ENCODE peak calls at places on chromosomes 2 and 18, in nine cellular contexts. One of them, this sample, is unnamed. For H3K27me3, the result is how much of the 10 kb centered on the place peaks cover.

GRCh38 chr2:15772196-15772595 is 168.2 kb upstream of the MYCN start:
- DNase-seq in heart right ventricle: no peak
- DNase-seq in Peyer's patch: no peak
- DNase-seq in pancreas: no peak
- DNase-seq in gastrocnemius medialis: no peak
- DNase-seq in endothelial cell of umbilical vein: peak
- DNase-seq in upper lobe of right lung: no peak
- DNase-seq in left ventricle myocardium inferior: no peak
- DNase-seq in HepG2: no peak
- DNase-seq in this sample: no peak

GRCh38 chr2:177923323-177923722 is 149.3 kb downstream of the PDE11A start:
- DNase-seq in heart right ventricle: no peak
- DNase-seq in Peyer's patch: no peak
- DNase-seq in pancreas: no peak
- DNase-seq in gastrocnemius medialis: no peak
- DNase-seq in endothelial cell of umbilical vein: no peak
- DNase-seq in upper lobe of right lung: no peak
- DNase-seq in left ventricle myocardium inferior: no peak
- DNase-seq in HepG2: no peak
- DNase-seq in this sample: no peak

GRCh38 chr2:23993736-23994269 is 16.1 kb upstream of the MFSD2B start:
- DNase-seq in heart right ventricle: no peak
- DNase-seq in Peyer's patch: no peak
- DNase-seq in pancreas: no peak
- DNase-seq in gastrocnemius medialis: no peak
- DNase-seq in endothelial cell of umbilical vein: no peak
- DNase-seq in upper lobe of right lung: no peak
- DNase-seq in left ventricle myocardium inferior: no peak
- DNase-seq in HepG2: no peak
- DNase-seq in this sample: no peak

GRCh38 chr18:8982416-8983183 is 119.9 kb upstream of the NDUFV2 start:
- DNase-seq in heart right ventricle: peak
- DNase-seq in Peyer's patch: no peak
- DNase-seq in pancreas: peak
- DNase-seq in gastrocnemius medialis: no peak
- DNase-seq in endothelial cell of umbilical vein: peak
- DNase-seq in upper lobe of right lung: no peak
- DNase-seq in left ventricle myocardium inferior: no peak
- DNase-seq in HepG2: peak
- DNase-seq in this sample: no peak

GRCh38 chr2:64439194-64439593 is 14.8 kb upstream of the LGALSL start:
- DNase-seq in heart right ventricle: no peak
- DNase-seq in Peyer's patch: no peak
- DNase-seq in pancreas: no peak
- DNase-seq in gastrocnemius medialis: no peak
- DNase-seq in endothelial cell of umbilical vein: no peak
- DNase-seq in upper lobe of right lung: no peak
- DNase-seq in left ventricle myocardium inferior: no peak
- DNase-seq in HepG2: no peak
- DNase-seq in this sample: no peak

GRCh38 chr2:109614715-109615636 is 812 bp downstream of the SOWAHC start:
- DNase-seq in heart right ventricle: peak
- DNase-seq in Peyer's patch: peak
- DNase-seq in pancreas: peak
- DNase-seq in gastrocnemius medialis: no peak
- DNase-seq in endothelial cell of umbilical vein: peak
- DNase-seq in upper lobe of right lung: peak
- DNase-seq in left ventricle myocardium inferior: peak
- DNase-seq in HepG2: no peak
- DNase-seq in this sample: no peak

GRCh38 chr18:75003089-75003488 is 205.8 kb downstream of the PTGR3 start:
- DNase-seq in heart right ventricle: no peak
- DNase-seq in Peyer's patch: no peak
- DNase-seq in pancreas: no peak
- DNase-seq in gastrocnemius medialis: no peak
- DNase-seq in endothelial cell of umbilical vein: peak
- DNase-seq in upper lobe of right lung: no peak
- DNase-seq in left ventricle myocardium inferior: no peak
- DNase-seq in HepG2: no peak
- DNase-seq in this sample: no peak

GRCh38 chr2:32838949-32839348 is 107.8 kb upstream of the LTBP1 start:
- DNase-seq in heart right ventricle: no peak
- DNase-seq in Peyer's patch: no peak
- DNase-seq in pancreas: no peak
- DNase-seq in gastrocnemius medialis: no peak
- DNase-seq in endothelial cell of umbilical vein: no peak
- DNase-seq in upper lobe of right lung: no peak
- DNase-seq in left ventricle myocardium inferior: no peak
- DNase-seq in HepG2: no peak
- DNase-seq in this sample: no peak

GRCh38 chr2:99900589-99900988 is 241.8 kb downstream of the AFF3 start:
- DNase-seq in heart right ventricle: peak
- DNase-seq in Peyer's patch: no peak
- DNase-seq in pancreas: no peak
- DNase-seq in gastrocnemius medialis: no peak
- DNase-seq in endothelial cell of umbilical vein: no peak
- DNase-seq in upper lobe of right lung: no peak
- DNase-seq in left ventricle myocardium inferior: no peak
- DNase-seq in HepG2: no peak
- DNase-seq in this sample: no peak

GRCh38 chr18:48800479-48800876 is 150.3 kb downstream of the SMAD7 start:
- DNase-seq in heart right ventricle: no peak
- DNase-seq in Peyer's patch: peak
- DNase-seq in pancreas: peak
- DNase-seq in gastrocnemius medialis: no peak
- DNase-seq in endothelial cell of umbilical vein: no peak
- DNase-seq in upper lobe of right lung: peak
- DNase-seq in left ventricle myocardium inferior: peak
- DNase-seq in HepG2: no peak
- DNase-seq in this sample: no peak
- H3K27ac ChIP-seq in heart right ventricle: no peak
- H3K27ac ChIP-seq in Peyer's patch: no peak
- H3K27ac ChIP-seq in pancreas: no peak
- H3K27ac ChIP-seq in gastrocnemius medialis: no peak
- H3K27ac ChIP-seq in endothelial cell of umbilical vein: no peak
- H3K27ac ChIP-seq in upper lobe of right lung: no peak
- H3K27ac ChIP-seq in left ventricle myocardium inferior: peak
- H3K27ac ChIP-seq in HepG2: no peak
- H3K27ac ChIP-seq in this sample: no peak

DNA sequence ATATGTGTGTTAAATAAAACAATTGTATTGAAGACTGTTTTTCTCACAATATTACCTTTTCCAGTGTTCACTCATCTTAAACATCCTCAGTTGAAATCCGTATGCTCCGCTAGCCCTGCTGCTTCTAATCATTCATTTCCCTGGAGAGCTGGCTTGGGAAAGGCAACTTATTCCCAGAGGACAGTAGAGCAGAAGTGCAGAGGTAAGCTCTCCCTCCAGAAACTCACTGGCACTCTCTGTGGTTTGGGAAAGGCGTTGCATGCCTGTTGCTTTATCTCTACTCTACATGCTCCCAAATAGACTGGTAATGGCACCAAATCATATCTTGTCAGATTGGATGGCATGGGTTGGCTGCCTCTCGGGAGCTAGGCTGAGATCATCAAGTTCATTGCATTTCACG is 117.1 kb upstream of the BOD1L2 start:
- DNase-seq in heart right ventricle: no peak
- DNase-seq in Peyer's patch: no peak
- DNase-seq in pancreas: no peak
- DNase-seq in gastrocnemius medialis: no peak
- DNase-seq in endothelial cell of umbilical vein: no peak
- DNase-seq in upper lobe of right lung: no peak
- DNase-seq in left ventricle myocardium inferior: no peak
- DNase-seq in HepG2: peak
- DNase-seq in this sample: no peak
- TF ChIP-seq CTCF in heart right ventricle: no peak
- TF ChIP-seq CTCF in Peyer's patch: no peak
- TF ChIP-seq CTCF in pancreas: no peak
- TF ChIP-seq CTCF in gastrocnemius medialis: no peak
- TF ChIP-seq CTCF in endothelial cell of umbilical vein: no peak
- TF ChIP-seq CTCF in upper lobe of right lung: no peak
- TF ChIP-seq CTCF in left ventricle myocardium inferior: no peak
- TF ChIP-seq CTCF in HepG2: peak
- TF ChIP-seq CTCF in this sample: no peak

GRCh38 chr2:11068856-11069526 is 86.3 kb upstream of the SLC66A3 start:
- DNase-seq in heart right ventricle: no peak
- DNase-seq in Peyer's patch: no peak
- DNase-seq in pancreas: no peak
- DNase-seq in gastrocnemius medialis: no peak
- DNase-seq in endothelial cell of umbilical vein: no peak
- DNase-seq in upper lobe of right lung: no peak
- DNase-seq in left ventricle myocardium inferior: no peak
- DNase-seq in HepG2: no peak
- DNase-seq in this sample: no peak

GRCh38 chr2:11067221-11068078 is 87.8 kb upstream of the SLC66A3 start:
- DNase-seq in heart right ventricle: no peak
- DNase-seq in Peyer's patch: no peak
- DNase-seq in pancreas: no peak
- DNase-seq in gastrocnemius medialis: no peak
- DNase-seq in endothelial cell of umbilical vein: no peak
- DNase-seq in upper lobe of right lung: no peak
- DNase-seq in left ventricle myocardium inferior: no peak
- DNase-seq in HepG2: no peak
- DNase-seq in this sample: no peak

GRCh38 chr2:11068079-11068741 is 87.1 kb upstream of the SLC66A3 start:
- DNase-seq in heart right ventricle: no peak
- DNase-seq in Peyer's patch: no peak
- DNase-seq in pancreas: no peak
- DNase-seq in gastrocnemius medialis: no peak
- DNase-seq in endothelial cell of umbilical vein: no peak
- DNase-seq in upper lobe of right lung: no peak
- DNase-seq in left ventricle myocardium inferior: no peak
- DNase-seq in HepG2: no peak
- DNase-seq in this sample: no peak

GRCh38 chr2:11071207-11071606 is 84.1 kb upstream of the SLC66A3 start:
- DNase-seq in heart right ventricle: no peak
- DNase-seq in Peyer's patch: no peak
- DNase-seq in pancreas: no peak
- DNase-seq in gastrocnemius medialis: no peak
- DNase-seq in endothelial cell of umbilical vein: no peak
- DNase-seq in upper lobe of right lung: no peak
- DNase-seq in left ventricle myocardium inferior: no peak
- DNase-seq in HepG2: no peak
- DNase-seq in this sample: no peak

DNA sequence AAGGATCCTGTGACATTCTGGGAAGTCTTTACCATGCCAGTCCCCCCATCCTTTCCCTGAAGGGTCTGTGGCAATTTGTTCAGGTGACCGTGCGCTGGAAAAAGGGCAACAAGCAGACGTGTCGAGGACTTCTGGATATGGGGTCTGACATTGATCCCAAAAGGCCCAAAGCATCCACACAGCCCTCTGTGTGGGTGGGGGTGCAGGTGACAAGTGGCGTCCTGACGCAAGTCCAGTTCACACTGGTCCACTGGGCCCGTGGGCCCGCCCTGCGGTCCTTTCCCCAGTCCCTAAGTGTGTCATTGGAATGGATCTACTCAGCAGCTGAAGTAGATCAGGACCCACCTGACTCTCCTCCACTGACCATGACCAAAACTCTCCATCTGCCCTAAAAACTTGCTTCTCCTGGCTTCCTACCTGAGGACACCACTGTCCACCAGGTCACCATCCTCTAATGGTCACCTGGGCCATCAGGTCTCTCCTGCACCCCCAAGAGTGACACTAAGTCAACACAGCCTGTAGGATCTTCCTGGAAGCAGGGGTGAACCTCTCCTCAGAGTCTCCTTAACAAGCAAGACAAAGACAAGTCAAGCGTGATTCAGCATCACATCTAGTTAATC is 85.6 kb upstream of the SLC66A3 start:
- DNase-seq in heart right ventricle: no peak
- DNase-seq in Peyer's patch: no peak
- DNase-seq in pancreas: no peak
- DNase-seq in gastrocnemius medialis: no peak
- DNase-seq in endothelial cell of umbilical vein: no peak
- DNase-seq in upper lobe of right lung: no peak
- DNase-seq in left ventricle myocardium inferior: no peak
- DNase-seq in HepG2: no peak
- DNase-seq in this sample: no peak
- H3K27me3 ChIP-seq in heart right ventricle: under half
- H3K27me3 ChIP-seq in Peyer's patch: under half
- H3K27me3 ChIP-seq in pancreas: under half
- H3K27me3 ChIP-seq in gastrocnemius medialis: under half
- H3K27me3 ChIP-seq in endothelial cell of umbilical vein: under half
- H3K27me3 ChIP-seq in upper lobe of right lung: under half
- H3K27me3 ChIP-seq in left ventricle myocardium inferior: half or more
- H3K27me3 ChIP-seq in HepG2: under half
- H3K27me3 ChIP-seq in this sample: under half

DNA sequence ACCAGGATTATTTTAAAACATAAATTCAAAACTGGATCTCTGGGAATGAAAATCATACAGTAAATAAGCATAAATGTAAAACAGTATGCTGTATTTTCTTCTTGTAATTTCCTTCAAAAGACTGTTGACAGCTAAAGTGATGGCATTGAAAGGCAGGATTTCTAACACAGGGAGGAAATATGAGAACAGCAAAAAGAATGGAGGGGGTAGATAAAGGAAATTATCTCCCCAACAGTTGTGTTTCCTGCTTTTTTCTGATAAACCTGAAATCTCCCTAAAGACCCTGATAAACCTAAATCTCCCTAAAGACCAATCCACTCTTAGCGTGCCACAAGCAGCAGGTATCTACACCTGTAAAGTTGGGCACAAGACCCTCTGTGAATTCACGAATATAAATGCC is 50.8 kb downstream of the PIAS2 start:
- DNase-seq in heart right ventricle: no peak
- DNase-seq in Peyer's patch: no peak
- DNase-seq in pancreas: no peak
- DNase-seq in gastrocnemius medialis: no peak
- DNase-seq in endothelial cell of umbilical vein: peak
- DNase-seq in upper lobe of right lung: no peak
- DNase-seq in left ventricle myocardium inferior: no peak
- DNase-seq in HepG2: no peak
- DNase-seq in this sample: no peak
- H3K27ac ChIP-seq in heart right ventricle: no peak
- H3K27ac ChIP-seq in Peyer's patch: no peak
- H3K27ac ChIP-seq in pancreas: no peak
- H3K27ac ChIP-seq in gastrocnemius medialis: no peak
- H3K27ac ChIP-seq in endothelial cell of umbilical vein: no peak
- H3K27ac ChIP-seq in upper lobe of right lung: no peak
- H3K27ac ChIP-seq in left ventricle myocardium inferior: no peak
- H3K27ac ChIP-seq in HepG2: no peak
- H3K27ac ChIP-seq in this sample: no peak